ENCODE peak calls at places on chromosomes 2 and 18, in four cellular contexts. One of them, this sample, is unnamed. For H3K4me1 and H3K36me3, the result is how much of the 10 kb centered on the place peaks cover.

GRCh38 chr2:141439524-141439923 is 691.3 kb downstream of the LRP1B start:
- DNase-seq in IMR-90: no peak
- DNase-seq in GM12878: no peak
- DNase-seq in mesenchymal stem cell: peak
- DNase-seq in this sample: peak

GRCh38 chr2:3456125-3456524 is 63.2 kb downstream of the ADI1 start:
- DNase-seq in mesenchymal stem cell: no peak
- DNase-seq in IMR-90: no peak
- DNase-seq in GM12878: no peak
- DNase-seq in this sample: no peak

GRCh38 chr2:196649202-196649601 is 9.7 kb downstream of the CCDC150 start:
- DNase-seq in mesenchymal stem cell: no peak
- DNase-seq in IMR-90: no peak
- DNase-seq in GM12878: no peak
- DNase-seq in this sample: no peak

GRCh38 chr2:37481244-37481643 is 136.8 kb downstream of the QPCT start:
- DNase-seq in mesenchymal stem cell: no peak
- DNase-seq in IMR-90: no peak
- DNase-seq in GM12878: no peak
- DNase-seq in this sample: no peak

GRCh38 chr18:76619342-76620315 is 124.6 kb upstream of the ZNF516 start:
- DNase-seq in GM12878: no peak
- DNase-seq in mesenchymal stem cell: peak
- DNase-seq in IMR-90: peak
- DNase-seq in this sample: peak

GRCh38 chr2:234368861-234369261 is 128.0 kb downstream of the ARL4C start:
- DNase-seq in GM12878: no peak
- DNase-seq in IMR-90: peak
- DNase-seq in mesenchymal stem cell: peak
- DNase-seq in this sample: peak

GRCh38 chr2:172433169-172433568 is 5.8 kb downstream of the ITGA6 start:
- DNase-seq in mesenchymal stem cell: no peak
- DNase-seq in GM12878: no peak
- DNase-seq in IMR-90: no peak
- DNase-seq in this sample: no peak

GRCh38 chr2:170716851-170717598 is 1.9 kb downstream of the SP5 start:
- DNase-seq in mesenchymal stem cell: peak
- DNase-seq in GM12878: no peak
- DNase-seq in IMR-90: peak
- DNase-seq in this sample: peak

GRCh38 chr2:143171817-143172216 is 42.6 kb downstream of the ARHGAP15 start:
- DNase-seq in GM12878: no peak
- DNase-seq in IMR-90: peak
- DNase-seq in mesenchymal stem cell: peak
- DNase-seq in this sample: peak

GRCh38 chr18:741931-742512 is 29.6 kb upstream of the ENOSF1 start:
- DNase-seq in mesenchymal stem cell: peak
- DNase-seq in GM12878: peak
- DNase-seq in IMR-90: peak
- DNase-seq in this sample: peak

GRCh38 chr2:11647834-11648600 is 22.0 kb downstream of the NTSR2 start:
- DNase-seq in IMR-90: no peak
- DNase-seq in GM12878: no peak
- DNase-seq in mesenchymal stem cell: peak
- DNase-seq in this sample: peak

GRCh38 chr2:241767464-241768250 is 9.0 kb upstream of the GAL3ST2 start:
- DNase-seq in mesenchymal stem cell: no peak
- DNase-seq in GM12878: no peak
- DNase-seq in IMR-90: no peak
- DNase-seq in this sample: no peak

GRCh38 chr2:212960336-212960735 is 191.1 kb downstream of the IKZF2 start:
- DNase-seq in IMR-90: no peak
- DNase-seq in mesenchymal stem cell: no peak
- DNase-seq in GM12878: no peak
- DNase-seq in this sample: no peak

GRCh38 chr2:108257757-108258331 is 18.1 kb downstream of the SULT1C3 start:
- DNase-seq in IMR-90: peak
- DNase-seq in GM12878: no peak
- DNase-seq in mesenchymal stem cell: peak
- DNase-seq in this sample: no peak

GRCh38 chr2:198517961-198518360 is 713.6 kb downstream of the PLCL1 start:
- DNase-seq in GM12878: no peak
- DNase-seq in IMR-90: no peak
- DNase-seq in mesenchymal stem cell: no peak
- DNase-seq in this sample: no peak

GRCh38 chr2:202682274-202682673 is 47.5 kb downstream of the FAM117B start:
- DNase-seq in GM12878: no peak
- DNase-seq in IMR-90: no peak
- DNase-seq in mesenchymal stem cell: no peak
- DNase-seq in this sample: no peak

GRCh38 chr2:86636842-86637241 is 13.2 kb upstream of the RNF103 start:
- DNase-seq in IMR-90: no peak
- DNase-seq in mesenchymal stem cell: no peak
- DNase-seq in GM12878: no peak
- DNase-seq in this sample: no peak

GRCh38 chr2:200810967-200811335 is 759 bp upstream of the BZW1 start:
- DNase-seq in mesenchymal stem cell: no peak
- DNase-seq in IMR-90: peak
- DNase-seq in GM12878: no peak
- DNase-seq in this sample: no peak

GRCh38 chr18:39635966-39636365 is 2070.4 kb upstream of the CELF4 start:
- DNase-seq in mesenchymal stem cell: no peak
- DNase-seq in IMR-90: no peak
- DNase-seq in GM12878: no peak
- DNase-seq in this sample: peak

GRCh38 chr2:42618972-42619371 is 50.5 kb downstream of the MTA3 start:
- DNase-seq in GM12878: no peak
- DNase-seq in IMR-90: peak
- DNase-seq in mesenchymal stem cell: peak
- DNase-seq in this sample: peak

GRCh38 chr2:150169230-150169629 is 318.2 kb downstream of the RND3 start:
- DNase-seq in IMR-90: peak
- DNase-seq in GM12878: no peak
- DNase-seq in mesenchymal stem cell: peak
- DNase-seq in this sample: peak

GRCh38 chr2:158024288-158024898 is 77.3 kb upstream of the UPP2 start:
- DNase-seq in mesenchymal stem cell: peak
- DNase-seq in GM12878: no peak
- DNase-seq in IMR-90: peak
- DNase-seq in this sample: peak

GRCh38 chr18:32730620-32731021 is 42.2 kb downstream of the KLHL14 start:
- DNase-seq in IMR-90: no peak
- DNase-seq in GM12878: peak
- DNase-seq in mesenchymal stem cell: peak
- DNase-seq in this sample: peak

GRCh38 chr2:15844099-15844801 is 96.1 kb upstream of the MYCN start:
- DNase-seq in IMR-90: no peak
- DNase-seq in mesenchymal stem cell: no peak
- DNase-seq in GM12878: no peak
- DNase-seq in this sample: no peak

GRCh38 chr2:233486778-233487552 is 79.6 kb downstream of the USP40 start:
- DNase-seq in mesenchymal stem cell: peak
- DNase-seq in IMR-90: peak
- DNase-seq in GM12878: no peak
- DNase-seq in this sample: peak

GRCh38 chr18:48940854-48941531 is 9.8 kb downstream of the SMAD7 start:
- DNase-seq in IMR-90: peak
- DNase-seq in GM12878: peak
- DNase-seq in mesenchymal stem cell: peak
- DNase-seq in this sample: peak

GRCh38 chr2:48600204-48600813 is 17.3 kb upstream of the GTF2A1L start:
- DNase-seq in mesenchymal stem cell: peak
- DNase-seq in IMR-90: peak
- DNase-seq in GM12878: no peak
- DNase-seq in this sample: peak
- H3K9ac ChIP-seq in mesenchymal stem cell: peak
- H3K9ac ChIP-seq in IMR-90: peak
- H3K9ac ChIP-seq in GM12878: no peak
- H3K9ac ChIP-seq in this sample: peak

GRCh38 chr2:173963817-173964564 is 1.2 kb downstream of the SP3 start:
- DNase-seq in IMR-90: peak
- DNase-seq in mesenchymal stem cell: peak
- DNase-seq in GM12878: peak
- DNase-seq in this sample: peak
- H3K4me1 ChIP-seq in IMR-90: under half
- H3K4me1 ChIP-seq in mesenchymal stem cell: under half
- H3K4me1 ChIP-seq in GM12878: under half
- H3K4me1 ChIP-seq in this sample: under half

GRCh38 chr2:237337586-237337985 is 76.4 kb downstream of the COL6A3 start:
- DNase-seq in GM12878: no peak
- DNase-seq in IMR-90: no peak
- DNase-seq in mesenchymal stem cell: no peak
- DNase-seq in this sample: no peak

GRCh38 chr2:237330539-237330938 is 83.4 kb downstream of the COL6A3 start:
- DNase-seq in GM12878: no peak
- DNase-seq in mesenchymal stem cell: no peak
- DNase-seq in IMR-90: no peak
- DNase-seq in this sample: no peak

GRCh38 chr2:237336131-237336530 is 77.8 kb downstream of the COL6A3 start:
- DNase-seq in mesenchymal stem cell: no peak
- DNase-seq in GM12878: no peak
- DNase-seq in IMR-90: no peak
- DNase-seq in this sample: no peak

GRCh38 chr2:237333748-237334147 is 80.2 kb downstream of the COL6A3 start:
- DNase-seq in mesenchymal stem cell: no peak
- DNase-seq in IMR-90: no peak
- DNase-seq in GM12878: no peak
- DNase-seq in this sample: no peak
- H3K36me3 ChIP-seq in mesenchymal stem cell: half or more
- H3K36me3 ChIP-seq in IMR-90: half or more
- H3K36me3 ChIP-seq in GM12878: under half
- H3K36me3 ChIP-seq in this sample: half or more

GRCh38 chr2:209609531-209609930 is 162.1 kb upstream of the UNC80 start:
- DNase-seq in GM12878: no peak
- DNase-seq in mesenchymal stem cell: no peak
- DNase-seq in IMR-90: no peak
- DNase-seq in this sample: no peak

GRCh38 chr2:209610631-209611030 is 161.0 kb upstream of the UNC80 start:
- DNase-seq in IMR-90: no peak
- DNase-seq in GM12878: no peak
- DNase-seq in mesenchymal stem cell: no peak
- DNase-seq in this sample: no peak

GRCh38 chr2:209613941-209614340 is 157.7 kb upstream of the UNC80 start:
- DNase-seq in mesenchymal stem cell: no peak
- DNase-seq in IMR-90: no peak
- DNase-seq in GM12878: no peak
- DNase-seq in this sample: no peak

GRCh38 chr2:209619782-209620181 is 151.8 kb upstream of the UNC80 start:
- DNase-seq in GM12878: no peak
- DNase-seq in IMR-90: no peak
- DNase-seq in mesenchymal stem cell: peak
- DNase-seq in this sample: no peak

GRCh38 chr2:209614630-209615369 is 156.8 kb upstream of the UNC80 start:
- DNase-seq in mesenchymal stem cell: no peak
- DNase-seq in IMR-90: no peak
- DNase-seq in GM12878: no peak
- DNase-seq in this sample: no peak
- H3K9ac ChIP-seq in mesenchymal stem cell: no peak
- H3K9ac ChIP-seq in IMR-90: no peak
- H3K9ac ChIP-seq in GM12878: no peak
- H3K9ac ChIP-seq in this sample: no peak

GRCh38 chr2:109702250-109702985 is 88.3 kb downstream of the SOWAHC start:
- DNase-seq in mesenchymal stem cell: peak
- DNase-seq in IMR-90: peak
- DNase-seq in GM12878: no peak
- DNase-seq in this sample: no peak

GRCh38 chr2:109703798-109704197 is 89.6 kb downstream of the SOWAHC start:
- DNase-seq in mesenchymal stem cell: no peak
- DNase-seq in GM12878: no peak
- DNase-seq in IMR-90: no peak
- DNase-seq in this sample: no peak

GRCh38 chr2:109701362-109701761 is 87.2 kb downstream of the SOWAHC start:
- DNase-seq in mesenchymal stem cell: peak
- DNase-seq in IMR-90: no peak
- DNase-seq in GM12878: no peak
- DNase-seq in this sample: no peak

GRCh38 chr2:109700680-109701274 is 86.6 kb downstream of the SOWAHC start:
- DNase-seq in mesenchymal stem cell: no peak
- DNase-seq in GM12878: no peak
- DNase-seq in IMR-90: no peak
- DNase-seq in this sample: no peak

DNA sequence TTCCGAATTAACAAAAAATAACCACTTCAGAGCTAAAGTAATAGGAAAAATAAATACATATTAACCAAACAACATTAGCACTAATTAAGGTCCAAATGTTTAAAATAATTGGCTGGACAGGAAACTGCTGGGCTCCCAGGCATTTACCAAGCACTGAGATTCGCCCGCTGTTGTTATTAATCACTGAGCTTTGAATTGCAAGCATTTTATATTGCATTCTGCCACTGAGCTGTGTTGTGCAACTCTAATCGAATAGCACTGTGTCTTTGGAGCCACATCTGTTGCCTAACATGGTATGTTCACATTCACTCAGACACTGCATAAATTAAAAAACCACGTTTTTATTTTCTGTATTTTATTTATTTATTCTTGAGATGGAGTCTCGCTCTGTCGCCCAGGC is 88.9 kb downstream of the SOWAHC start:
- DNase-seq in IMR-90: no peak
- DNase-seq in GM12878: no peak
- DNase-seq in mesenchymal stem cell: peak
- DNase-seq in this sample: peak
- H3K4me1 ChIP-seq in IMR-90: under half
- H3K4me1 ChIP-seq in GM12878: under half
- H3K4me1 ChIP-seq in mesenchymal stem cell: under half
- H3K4me1 ChIP-seq in this sample: under half

GRCh38 chr2:128314348-128315121 is 4.1 kb downstream of the HS6ST1 start:
- DNase-seq in mesenchymal stem cell: no peak
- DNase-seq in GM12878: no peak
- DNase-seq in IMR-90: no peak
- DNase-seq in this sample: no peak
- H3K36me3 ChIP-seq in mesenchymal stem cell: under half
- H3K36me3 ChIP-seq in GM12878: under half
- H3K36me3 ChIP-seq in IMR-90: under half
- H3K36me3 ChIP-seq in this sample: under half

GRCh38 chr2:27080603-27080938 is 2.2 kb downstream of the EMILIN1 start:
- DNase-seq in GM12878: no peak
- DNase-seq in IMR-90: no peak
- DNase-seq in mesenchymal stem cell: no peak
- DNase-seq in this sample: no peak
- H3K9ac ChIP-seq in GM12878: no peak
- H3K9ac ChIP-seq in IMR-90: peak
- H3K9ac ChIP-seq in mesenchymal stem cell: peak
- H3K9ac ChIP-seq in this sample: peak

This sample was measured in adipocyte.